ENCODE peak calls at places on chromosomes 11 and 22, in nine cellular contexts. S is stomach, A is GM12878, L is K562, J is transverse colon, P is HepG2, V is upper lobe of left lung, C is esophagus muscularis mucosa, N is HCT116. E is an unnamed sample.

GRCh38 chr22:32859743-32860142 is 58.2 kb downstream of the TIMP3 start:
- DNase-seq in S (no peak), A (no peak), L (no peak), J (no peak), P (no peak), V (no peak), C (no peak), N (no peak), E (no peak)

GRCh38 chr11:67504023-67504949 is 877 bp downstream of the PITPNM1 start:
- DNase-seq in S (no peak), A (no peak), L (peak), J (peak), P (no peak), V (peak), C (no peak), N (no peak), E (no peak)

GRCh38 chr11:45885274-45885920 is at the start of gene MAPK8IP1:
- DNase-seq in S (peak), A (no peak), L (peak), J (peak), P (peak), V (peak), C (no peak), N (no peak), E (no peak)

GRCh38 chr22:38955250-38955775 is 2.1 kb upstream of the APOBEC3A start:
- DNase-seq in S (no peak), A (no peak), L (no peak), J (no peak), P (no peak), V (no peak), C (no peak), N (no peak), E (no peak)

GRCh38 chr22:48320671-48321515 is 1506.8 kb downstream of the BRD1 start:
- DNase-seq in S (no peak), A (no peak), L (no peak), J (no peak), P (no peak), V (no peak), C (no peak), N (no peak), E (no peak)

GRCh38 chr11:134801526-134801925 is 389.5 kb upstream of the B3GAT1 start:
- DNase-seq in S (no peak), A (no peak), L (no peak), J (no peak), P (no peak), V (no peak), C (peak), N (no peak), E (no peak)

GRCh38 chr11:45097721-45098493 is 48.5 kb upstream of the PRDM11 start:
- DNase-seq in S (no peak), A (no peak), L (peak), J (peak), P (no peak), V (no peak), C (peak), N (no peak), E (peak)

GRCh38 chr11:101441747-101442146 is 142.1 kb downstream of the TRPC6 start:
- DNase-seq in S (peak), A (no peak), L (no peak), J (no peak), P (no peak), V (no peak), C (no peak), N (no peak), E (no peak)

GRCh38 chr11:115885446-115885978 is 381.3 kb upstream of the CADM1 start:
- DNase-seq in S (no peak), A (no peak), L (no peak), J (no peak), P (no peak), V (no peak), C (no peak), N (no peak), E (no peak)

GRCh38 chr11:118374729-118375128 is 15.3 kb downstream of the UBE4A start:
- DNase-seq in S (no peak), A (no peak), L (no peak), J (no peak), P (no peak), V (no peak), C (no peak), N (no peak), E (no peak)

GRCh38 chr11:73577496-73577917 is 20.4 kb downstream of the FAM168A start:
- DNase-seq in S (no peak), A (peak), L (no peak), J (no peak), P (no peak), V (no peak), C (no peak), N (no peak), E (no peak)

GRCh38 chr11:69970785-69971535 is 107.2 kb upstream of the ANO1 start:
- DNase-seq in S (no peak), A (no peak), L (no peak), J (no peak), P (no peak), V (no peak), C (no peak), N (no peak), E (no peak)

GRCh38 chr11:128527046-128527445 is 60.3 kb downstream of the ETS1 start:
- DNase-seq in S (no peak), A (no peak), L (no peak), J (no peak), P (no peak), V (no peak), C (peak), N (no peak), E (no peak)

GRCh38 chr22:19180234-19180633 is 1.7 kb upstream of the SLC25A1 start:
- DNase-seq in S (no peak), A (no peak), L (no peak), J (no peak), P (no peak), V (peak), C (no peak), N (no peak), E (no peak)
- TF ChIP-seq POLR2AphosphoS5 in S (no peak), A (no peak), L (no peak), J (no peak), P (no peak), V (no peak), C (no peak), N (no peak), E (no peak)

GRCh38 chr11:1574256-1575242 is 2.5 kb upstream of the DUSP8 start:
- DNase-seq in S (peak), A (no peak), L (peak), J (peak), P (no peak), V (peak), C (no peak), N (no peak), E (no peak)

GRCh38 chr11:1573077-1573846 is 1.2 kb upstream of the DUSP8 start:
- DNase-seq in S (peak), A (no peak), L (no peak), J (peak), P (no peak), V (peak), C (no peak), N (no peak), E (no peak)

GRCh38 chr11:1571760-1572199 is 291 bp downstream of the DUSP8 start:
- DNase-seq in S (no peak), A (no peak), L (no peak), J (no peak), P (no peak), V (no peak), C (no peak), N (no peak), E (no peak)

GRCh38 chr11:1572200-1573076 is at the start of gene DUSP8:
- DNase-seq in S (peak), A (no peak), L (peak), J (peak), P (peak), V (peak), C (peak), N (peak), E (no peak)

GRCh38 chr11:1573847-1574255 is 1.8 kb upstream of the DUSP8 start:
- DNase-seq in S (peak), A (no peak), L (no peak), J (peak), P (no peak), V (peak), C (no peak), N (peak), E (no peak)
- H3K27ac ChIP-seq in S (peak), A (no peak), L (no peak), J (peak), P (no peak), V (peak), C (peak), N (peak), E (peak)

GRCh38 chr11:61592176-61592575 is 11.3 kb upstream of the SYT7 start:
- DNase-seq in S (no peak), A (no peak), L (no peak), J (no peak), P (no peak), V (no peak), C (no peak), N (no peak), E (no peak)
- TF ChIP-seq POLR2A in S (no peak), A (no peak), L (no peak), J (no peak), P (no peak), V (no peak), C (no peak), N (no peak), E (no peak)

GRCh38 chr22:43220625-43221380 is 33.9 kb upstream of the TTLL12 start:
- DNase-seq in S (no peak), A (no peak), L (no peak), J (no peak), P (no peak), V (peak), C (no peak), N (no peak), E (no peak)

GRCh38 chr22:43222987-43223386 is 36.1 kb upstream of the TTLL12 start:
- DNase-seq in S (no peak), A (no peak), L (no peak), J (no peak), P (no peak), V (no peak), C (no peak), N (no peak), E (no peak)

GRCh38 chr22:43218786-43219185 is 31.9 kb upstream of the TTLL12 start:
- DNase-seq in S (no peak), A (no peak), L (no peak), J (no peak), P (no peak), V (no peak), C (no peak), N (no peak), E (no peak)

GRCh38 chr22:43225609-43226008 is 38.7 kb upstream of the TTLL12 start:
- DNase-seq in S (no peak), A (no peak), L (no peak), J (no peak), P (no peak), V (no peak), C (no peak), N (no peak), E (no peak)

DNA sequence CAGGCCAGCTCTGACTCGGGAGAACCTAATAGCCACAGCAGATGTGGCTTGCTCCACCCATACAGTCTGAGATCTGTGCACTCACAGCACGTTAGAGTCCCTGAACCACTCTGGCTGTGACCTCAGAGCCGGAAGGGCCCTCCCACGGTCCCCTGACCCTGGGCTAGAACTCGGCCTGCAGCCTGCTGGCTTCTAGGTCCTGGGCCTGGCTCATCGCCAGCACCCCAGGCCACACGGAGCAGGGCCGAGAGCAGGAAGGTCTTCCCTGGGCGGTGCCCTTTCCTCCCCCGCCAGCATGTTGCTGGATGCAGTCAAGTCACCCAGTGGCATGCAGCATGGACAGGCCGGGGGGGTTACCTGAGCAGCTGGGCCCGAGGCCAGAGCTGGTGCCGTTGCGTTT is 35.3 kb upstream of the TTLL12 start:
- DNase-seq in S (no peak), A (no peak), L (peak), J (no peak), P (no peak), V (peak), C (no peak), N (no peak), E (no peak)
- TF ChIP-seq POLR2AphosphoS5 in S (no peak), A (no peak), L (no peak), J (no peak), P (no peak), V (no peak), C (peak), N (no peak), E (no peak)

DNA sequence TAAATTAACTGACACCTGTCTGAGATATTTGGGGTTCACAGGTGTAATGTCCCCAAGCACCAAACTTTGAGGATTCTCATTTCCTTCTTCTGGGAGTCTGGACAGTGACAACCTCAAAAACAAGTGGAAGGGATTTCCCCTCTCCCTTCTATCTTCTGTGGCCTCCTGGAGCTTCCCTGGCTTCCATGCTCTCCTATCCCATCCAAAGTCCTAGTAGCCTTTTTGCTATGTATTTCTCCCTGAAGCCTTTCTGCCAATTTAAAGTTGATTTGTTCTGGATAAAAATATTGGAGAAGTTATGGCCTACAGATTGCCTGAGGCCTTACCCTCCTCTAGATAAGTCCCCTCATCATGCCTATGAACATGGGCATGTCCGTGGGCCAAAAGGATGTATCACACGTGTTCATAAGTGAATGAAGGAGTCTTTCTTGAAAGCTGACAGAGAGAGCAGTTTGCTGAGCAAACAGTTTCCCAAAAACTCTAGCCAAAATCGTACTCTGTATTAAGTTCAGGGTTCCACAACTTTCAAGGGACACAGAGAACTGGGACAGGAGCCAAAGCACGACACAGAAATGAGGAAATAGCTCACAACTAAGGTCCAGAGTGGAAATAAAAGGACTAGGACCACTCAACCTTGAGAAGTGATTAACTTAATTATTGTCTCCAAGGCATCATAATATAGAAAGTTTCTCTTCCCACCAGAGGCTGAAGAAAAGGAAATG is 6.7 kb downstream of the HEPACAM start:
- DNase-seq in S (no peak), A (no peak), L (no peak), J (no peak), P (no peak), V (no peak), C (no peak), N (no peak), E (no peak)
- H3K27ac ChIP-seq in S (no peak), A (no peak), L (no peak), J (no peak), P (peak), V (no peak), C (no peak), N (no peak), E (no peak)

GRCh38 chr11:72040497-72041363 is 39.6 kb downstream of the NUMA1 start:
- DNase-seq in S (peak), A (no peak), L (peak), J (peak), P (peak), V (peak), C (peak), N (peak), E (peak)
- TF ChIP-seq POLR2A in S (no peak), A (peak), L (no peak), J (peak), P (no peak), V (no peak), C (peak), N (no peak), E (no peak)

GRCh38 chr11:614583-615452 is 932 bp downstream of the IRF7 start:
- DNase-seq in S (peak), A (no peak), L (no peak), J (peak), P (no peak), V (peak), C (no peak), N (no peak), E (peak)
- TF ChIP-seq POLR2AphosphoS5 in S (peak), A (no peak), L (no peak), J (no peak), P (no peak), V (no peak), C (no peak), N (no peak), E (no peak)

E was measured in vagina.